ENCODE peak calls at places on chromosomes 3 and 15, in six cellular contexts. One of them, this sample, is unnamed.

GRCh38 chr15:77044228-77045042 is 26.5 kb downstream of the TSPAN3 start:
- DNase-seq in SK-N-SH: no peak
- DNase-seq in GM12878: no peak
- DNase-seq in HCT116: no peak
- DNase-seq in HepG2: no peak
- DNase-seq in K562: no peak
- DNase-seq in this sample: no peak

GRCh38 chr15:99727733-99728132 is 5.5 kb downstream of the LYSMD4 start:
- DNase-seq in HCT116: no peak
- DNase-seq in GM12878: no peak
- DNase-seq in SK-N-SH: peak; percentile 30
- DNase-seq in HepG2: no peak
- DNase-seq in K562: no peak
- DNase-seq in this sample: no peak

GRCh38 chr15:42367041-42367440 is 7.7 kb downstream of the CAPN3 start:
- DNase-seq in GM12878: no peak
- DNase-seq in HCT116: no peak
- DNase-seq in K562: no peak
- DNase-seq in SK-N-SH: no peak
- DNase-seq in HepG2: no peak
- DNase-seq in this sample: no peak

GRCh38 chr3:104519068-104519467 is 847.6 kb upstream of the ALCAM start:
- DNase-seq in K562: no peak
- DNase-seq in GM12878: peak; percentile 54
- DNase-seq in SK-N-SH: no peak
- DNase-seq in HCT116: no peak
- DNase-seq in HepG2: no peak
- DNase-seq in this sample: no peak

GRCh38 chr3:12663311-12663935 is 494 bp downstream of the RAF1 start:
- DNase-seq in HCT116: no peak
- DNase-seq in K562: peak; percentile 82
- DNase-seq in GM12878: no peak
- DNase-seq in HepG2: no peak
- DNase-seq in SK-N-SH: peak; percentile 78
- DNase-seq in this sample: no peak

GRCh38 chr15:73886717-73887345 is 13.5 kb downstream of the TBC1D21 start:
- DNase-seq in K562: no peak
- DNase-seq in SK-N-SH: no peak
- DNase-seq in HepG2: no peak
- DNase-seq in GM12878: no peak
- DNase-seq in HCT116: no peak
- DNase-seq in this sample: no peak

GRCh38 chr3:57803647-57804081 is 47.6 kb downstream of the SLMAP start:
- DNase-seq in SK-N-SH: no peak
- DNase-seq in GM12878: no peak
- DNase-seq in HCT116: peak; percentile 96
- DNase-seq in HepG2: no peak
- DNase-seq in K562: no peak
- DNase-seq in this sample: peak; percentile 82

GRCh38 chr15:59999064-59999377 is 5.1 kb upstream of the FOXB1 start:
- DNase-seq in SK-N-SH: peak; percentile 23
- DNase-seq in GM12878: no peak
- DNase-seq in HepG2: no peak
- DNase-seq in K562: no peak
- DNase-seq in HCT116: no peak
- DNase-seq in this sample: no peak

GRCh38 chr3:24475945-24476344 is 18.7 kb downstream of the THRB start:
- DNase-seq in K562: no peak
- DNase-seq in SK-N-SH: no peak
- DNase-seq in HepG2: no peak
- DNase-seq in GM12878: no peak
- DNase-seq in HCT116: no peak
- DNase-seq in this sample: no peak

GRCh38 chr15:100944237-100944875 is 25.2 kb downstream of the LRRK1 start:
- DNase-seq in K562: no peak
- DNase-seq in HCT116: no peak
- DNase-seq in GM12878: no peak
- DNase-seq in HepG2: no peak
- DNase-seq in SK-N-SH: no peak
- DNase-seq in this sample: no peak
- H3K4me1 ChIP-seq in K562: no peaks in the 10 kb centered on the region
- H3K4me1 ChIP-seq in HCT116: peaks cover 3% of the 10 kb centered on the region
- H3K4me1 ChIP-seq in GM12878: peaks cover 40% of the 10 kb centered on the region
- H3K4me1 ChIP-seq in HepG2: no peaks in the 10 kb centered on the region
- H3K4me1 ChIP-seq in SK-N-SH: no peaks in the 10 kb centered on the region
- H3K4me1 ChIP-seq in this sample: peaks cover 53% of the 10 kb centered on the region

GRCh38 chr3:173584093-173584833 is 186.7 kb downstream of the NLGN1 start:
- DNase-seq in SK-N-SH: peak; percentile 57
- DNase-seq in HepG2: no peak
- DNase-seq in K562: peak; percentile 35
- DNase-seq in GM12878: no peak
- DNase-seq in HCT116: peak; percentile 3
- DNase-seq in this sample: peak; percentile 8
- TF ChIP-seq SIN3A in SK-N-SH: no peak
- TF ChIP-seq SIN3A in HepG2: no peak
- TF ChIP-seq SIN3A in K562: no peak
- TF ChIP-seq SIN3A in GM12878: no peak
- TF ChIP-seq SIN3A in HCT116: no peak
- TF ChIP-seq SIN3A in this sample: no peak

GRCh38 chr3:177367783-177368182 is 170.5 kb upstream of the TBL1XR1 start:
- DNase-seq in HCT116: no peak
- DNase-seq in SK-N-SH: no peak
- DNase-seq in GM12878: no peak
- DNase-seq in K562: no peak
- DNase-seq in HepG2: no peak
- DNase-seq in this sample: no peak

GRCh38 chr3:177374323-177374722 is 177.0 kb upstream of the TBL1XR1 start:
- DNase-seq in K562: no peak
- DNase-seq in SK-N-SH: no peak
- DNase-seq in HepG2: no peak
- DNase-seq in GM12878: no peak
- DNase-seq in HCT116: no peak
- DNase-seq in this sample: no peak

GRCh38 chr3:177371903-177372302 is 174.6 kb upstream of the TBL1XR1 start:
- DNase-seq in HCT116: no peak
- DNase-seq in SK-N-SH: no peak
- DNase-seq in HepG2: no peak
- DNase-seq in K562: no peak
- DNase-seq in GM12878: no peak
- DNase-seq in this sample: no peak

GRCh38 chr3:177370396-177370795 is 173.1 kb upstream of the TBL1XR1 start:
- DNase-seq in HepG2: no peak
- DNase-seq in GM12878: no peak
- DNase-seq in K562: no peak
- DNase-seq in SK-N-SH: no peak
- DNase-seq in HCT116: no peak
- DNase-seq in this sample: no peak
- TF ChIP-seq POLR2AphosphoS5 in HepG2: no peak
- TF ChIP-seq POLR2AphosphoS5 in GM12878: no peak
- TF ChIP-seq POLR2AphosphoS5 in K562: no peak
- TF ChIP-seq POLR2AphosphoS5 in SK-N-SH: no peak
- TF ChIP-seq POLR2AphosphoS5 in HCT116: no peak
- TF ChIP-seq POLR2AphosphoS5 in this sample: no peak

GRCh38 chr3:156548041-156548687 is 6.8 kb downstream of the SSR3 start:
- DNase-seq in SK-N-SH: no peak
- DNase-seq in K562: no peak
- DNase-seq in HepG2: no peak
- DNase-seq in GM12878: no peak
- DNase-seq in HCT116: no peak
- DNase-seq in this sample: no peak
- H3K4me1 ChIP-seq in SK-N-SH: peaks cover 4% of the 10 kb centered on the region
- H3K4me1 ChIP-seq in K562: peaks cover 22% of the 10 kb centered on the region
- H3K4me1 ChIP-seq in HepG2: peaks cover 70% of the 10 kb centered on the region
- H3K4me1 ChIP-seq in GM12878: no peaks in the 10 kb centered on the region
- H3K4me1 ChIP-seq in HCT116: no peaks in the 10 kb centered on the region
- H3K4me1 ChIP-seq in this sample: peaks cover 3% of the 10 kb centered on the region

GRCh38 chr3:42347928-42348327 is 62.5 kb downstream of the LYZL4 start:
- DNase-seq in K562: no peak
- DNase-seq in HCT116: no peak
- DNase-seq in GM12878: no peak
- DNase-seq in SK-N-SH: no peak
- DNase-seq in HepG2: no peak
- DNase-seq in this sample: no peak

GRCh38 chr3:42353632-42354031 is 56.8 kb downstream of the LYZL4 start:
- DNase-seq in HepG2: no peak
- DNase-seq in K562: no peak
- DNase-seq in GM12878: no peak
- DNase-seq in HCT116: no peak
- DNase-seq in SK-N-SH: no peak
- DNase-seq in this sample: no peak

GRCh38 chr3:42345811-42346210 is 64.6 kb downstream of the LYZL4 start:
- DNase-seq in GM12878: no peak
- DNase-seq in HCT116: no peak
- DNase-seq in HepG2: no peak
- DNase-seq in SK-N-SH: no peak
- DNase-seq in K562: no peak
- DNase-seq in this sample: no peak

GRCh38 chr3:42351221-42351620 is 59.2 kb downstream of the LYZL4 start:
- DNase-seq in HCT116: no peak
- DNase-seq in K562: no peak
- DNase-seq in HepG2: no peak
- DNase-seq in GM12878: no peak
- DNase-seq in SK-N-SH: no peak
- DNase-seq in this sample: no peak

DNA sequence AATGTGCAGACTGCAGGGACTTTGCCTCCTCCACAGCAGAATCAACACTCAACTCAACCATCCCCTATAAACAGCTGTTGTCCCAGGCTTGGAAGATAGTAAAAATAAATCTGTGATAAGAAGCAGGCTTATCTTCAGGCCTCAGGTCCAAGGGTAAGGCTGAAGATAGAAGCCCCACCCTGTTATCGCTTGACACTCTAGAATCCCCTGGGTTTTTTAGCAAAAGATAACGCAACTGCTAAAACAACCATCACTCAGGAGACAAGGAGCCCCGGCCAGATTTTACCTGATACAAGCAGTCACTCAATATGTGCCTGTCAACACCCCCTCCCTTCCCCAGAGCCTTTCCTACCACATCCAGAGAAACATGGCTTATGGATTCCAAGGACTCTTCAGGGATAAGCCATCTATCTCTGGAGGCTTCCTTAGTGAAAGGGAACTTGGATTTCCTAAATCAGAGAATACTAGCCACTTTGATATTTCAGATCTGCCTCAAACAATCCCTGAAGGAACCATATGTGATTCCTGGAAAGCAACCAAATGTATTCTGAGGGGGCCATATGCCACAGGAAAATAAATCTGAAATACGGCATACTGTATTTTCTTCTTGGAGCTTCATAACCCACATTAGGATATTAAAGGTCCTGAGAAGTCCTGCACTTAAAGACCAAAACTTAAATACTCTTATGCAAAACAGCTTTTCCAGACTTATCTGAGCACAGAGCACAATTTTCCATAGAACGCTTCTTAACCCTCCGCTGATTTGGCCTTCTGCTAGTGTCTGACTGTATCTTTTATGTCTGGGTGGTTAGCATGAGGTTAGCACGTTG is 60.4 kb downstream of the LYZL4 start:
- DNase-seq in SK-N-SH: no peak
- DNase-seq in HCT116: no peak
- DNase-seq in GM12878: no peak
- DNase-seq in K562: peak; percentile 59
- DNase-seq in HepG2: no peak
- DNase-seq in this sample: no peak
- TF ChIP-seq SIN3A in SK-N-SH: no peak
- TF ChIP-seq SIN3A in HCT116: no peak
- TF ChIP-seq SIN3A in GM12878: no peak
- TF ChIP-seq SIN3A in K562: no peak
- TF ChIP-seq SIN3A in HepG2: no peak
- TF ChIP-seq SIN3A in this sample: no peak

GRCh38 chr3:165193392-165194268 is 2.6 kb downstream of the SLITRK3 start:
- DNase-seq in GM12878: no peak
- DNase-seq in HCT116: no peak
- DNase-seq in SK-N-SH: peak; percentile 8
- DNase-seq in HepG2: no peak
- DNase-seq in K562: no peak
- DNase-seq in this sample: no peak

GRCh38 chr3:165194477-165195135 is 1.6 kb downstream of the SLITRK3 start:
- DNase-seq in GM12878: no peak
- DNase-seq in K562: no peak
- DNase-seq in SK-N-SH: peak; percentile 25
- DNase-seq in HCT116: no peak
- DNase-seq in HepG2: no peak
- DNase-seq in this sample: no peak

GRCh38 chr3:165195226-165195625 is 958 bp downstream of the SLITRK3 start:
- DNase-seq in GM12878: no peak
- DNase-seq in HepG2: no peak
- DNase-seq in HCT116: no peak
- DNase-seq in SK-N-SH: peak; percentile 8
- DNase-seq in K562: no peak
- DNase-seq in this sample: no peak

GRCh38 chr3:165196577-165197561 is 685 bp upstream of the SLITRK3 start:
- DNase-seq in HepG2: no peak
- DNase-seq in SK-N-SH: peak; percentile 50
- DNase-seq in HCT116: no peak
- DNase-seq in GM12878: no peak
- DNase-seq in K562: no peak
- DNase-seq in this sample: no peak

DNA sequence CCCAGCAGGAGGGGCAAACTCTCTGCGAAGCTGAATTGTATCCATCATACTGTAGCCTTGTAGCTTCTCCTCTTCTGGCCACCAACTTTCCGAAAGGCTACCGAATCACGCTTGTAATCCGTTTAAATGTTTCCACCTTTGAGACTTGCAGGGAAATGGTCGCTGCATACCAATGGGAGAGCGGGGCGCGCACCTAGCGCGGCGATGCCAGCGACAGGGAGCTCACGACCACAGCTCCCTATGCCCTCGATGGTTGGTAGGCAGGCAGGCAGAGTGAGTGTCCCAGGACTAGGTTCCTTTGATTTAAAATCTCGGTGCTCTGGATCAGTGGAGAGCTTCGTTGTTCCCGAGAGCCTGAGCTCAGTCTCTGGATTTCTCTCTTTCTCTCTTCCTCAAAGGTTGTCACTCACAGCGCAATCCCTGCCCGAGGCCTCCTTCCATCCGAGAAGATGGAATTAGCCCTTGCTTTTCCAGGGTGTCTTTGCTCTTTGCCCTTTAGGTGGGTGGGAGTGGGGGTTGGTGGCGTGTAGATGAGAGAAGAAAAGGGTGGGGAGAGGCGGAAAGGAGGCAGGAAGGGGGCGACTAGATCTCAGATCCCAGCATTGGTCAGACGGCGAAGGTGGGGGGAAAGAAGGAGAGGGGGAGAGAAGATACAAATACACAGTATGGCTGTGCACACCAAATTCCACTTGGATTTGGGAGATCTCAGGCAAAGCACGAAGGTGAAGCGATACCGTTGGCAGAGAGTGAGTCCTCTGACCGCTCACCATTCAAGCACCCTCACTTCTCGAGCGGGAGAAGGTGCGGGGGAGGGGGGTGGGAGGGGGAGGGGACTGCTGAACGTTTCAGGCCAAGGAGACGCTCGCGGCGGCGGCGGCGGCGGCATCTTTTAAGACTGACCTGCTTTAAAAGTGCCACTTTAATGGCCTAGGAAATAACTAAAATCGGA is at the start of gene SLITRK3:
- DNase-seq in HCT116: no peak
- DNase-seq in GM12878: no peak
- DNase-seq in K562: no peak
- DNase-seq in SK-N-SH: peak; percentile 38
- DNase-seq in HepG2: no peak
- DNase-seq in this sample: no peak
- TF ChIP-seq POLR2AphosphoS5 in HCT116: no peak
- TF ChIP-seq POLR2AphosphoS5 in GM12878: no peak
- TF ChIP-seq POLR2AphosphoS5 in K562: no peak
- TF ChIP-seq POLR2AphosphoS5 in SK-N-SH: no peak
- TF ChIP-seq POLR2AphosphoS5 in HepG2: no peak
- TF ChIP-seq POLR2AphosphoS5 in this sample: no peak

GRCh38 chr3:193228206-193228605 is 12.8 kb upstream of the PLAAT1 start:
- DNase-seq in HCT116: no peak
- DNase-seq in K562: no peak
- DNase-seq in GM12878: no peak
- DNase-seq in HepG2: no peak
- DNase-seq in SK-N-SH: no peak
- DNase-seq in this sample: no peak
- H3K4me1 ChIP-seq in HCT116: no peaks in the 10 kb centered on the region
- H3K4me1 ChIP-seq in K562: no peaks in the 10 kb centered on the region
- H3K4me1 ChIP-seq in GM12878: no peaks in the 10 kb centered on the region
- H3K4me1 ChIP-seq in HepG2: no peaks in the 10 kb centered on the region
- H3K4me1 ChIP-seq in SK-N-SH: no peaks in the 10 kb centered on the region
- H3K4me1 ChIP-seq in this sample: no peaks in the 10 kb centered on the region

This sample was measured in Panc1.